ENCODE peak calls at places on chromosomes 1 and 21, in nine cellular contexts. L, U, D, G, F, E, H, T and O are unnamed samples.
A peak's percentile ranks its signal among the peaks of the same experiment; 100 is the strongest.

GRCh38 chr1:236716160-236716559 is 29.9 kb downstream of the ACTN2 start:
- DNase-seq in D (no peak), U (peak; percentile 74), L (no peak), H (no peak), F (no peak), E (no peak), G (no peak), T (no peak), O (no peak)

GRCh38 chr1:14438127-14438769 is 160.2 kb upstream of the KAZN start:
- DNase-seq in F (no peak), E (no peak), D (no peak), G (no peak), H (no peak), U (no peak), L (no peak), T (no peak), O (no peak)

GRCh38 chr21:41817228-41817627 is 50.4 kb upstream of the RIPK4 start:
- DNase-seq in E (peak; percentile 76), L (peak; percentile 59), F (peak; percentile 72), H (peak; percentile 33), D (peak; percentile 70), U (peak; percentile 54), T (peak; percentile 61), G (peak; percentile 44), O (peak; percentile 49)

GRCh38 chr1:214380986-214381695 is 100.2 kb downstream of the SMYD2 start:
- DNase-seq in G (no peak), E (no peak), U (no peak), L (no peak), D (no peak), T (no peak), F (no peak), H (no peak), O (no peak)

GRCh38 chr1:228340686-228341449 is 65.8 kb downstream of the TRIM11 start:
- DNase-seq in G (no peak), F (peak; percentile 75), T (peak; percentile 82), L (no peak), H (no peak), U (no peak), E (peak; percentile 86), D (peak; percentile 67), O (peak; percentile 66)

GRCh38 chr21:19353271-19353670 is 949.7 kb upstream of the TMPRSS15 start:
- DNase-seq in T (no peak), H (no peak), U (no peak), D (no peak), F (no peak), E (no peak), L (no peak), G (no peak), O (no peak)

GRCh38 chr1:219310181-219310728 is 136.6 kb downstream of the LYPLAL1 start:
- DNase-seq in F (no peak), T (no peak), U (peak; percentile 55), H (peak; percentile 44), L (no peak), G (peak; percentile 99), E (no peak), D (no peak), O (no peak)

GRCh38 chr1:8510041-8510823 is 192.3 kb downstream of the SLC45A1 start:
- DNase-seq in F (no peak), T (no peak), D (no peak), L (no peak), H (no peak), E (no peak), G (no peak), U (peak; percentile 29), O (no peak)

GRCh38 chr1:218401896-218402770 is 57.0 kb downstream of the TGFB2 start:
- DNase-seq in U (no peak), T (no peak), L (no peak), E (no peak), D (no peak), G (peak; percentile 85), H (no peak), F (no peak), O (no peak)

GRCh38 chr1:164608651-164609057 is 49.7 kb downstream of the PBX1 start:
- DNase-seq in H (no peak), F (no peak), L (no peak), T (no peak), D (no peak), G (no peak), E (no peak), U (no peak), O (no peak)

GRCh38 chr21:41769106-41769505 is 2.3 kb upstream of the RIPK4 start:
- DNase-seq in T (no peak), F (no peak), D (no peak), H (no peak), G (no peak), E (no peak), U (no peak), L (no peak), O (no peak)

GRCh38 chr1:172373864-172374263 is 46.6 kb upstream of the C1orf105 start:
- DNase-seq in D (no peak), E (no peak), H (no peak), F (no peak), L (no peak), T (no peak), G (no peak), U (no peak), O (no peak)

GRCh38 chr1:213041443-213041842 is 9.6 kb upstream of the RPS6KC1 start:
- DNase-seq in E (no peak), T (no peak), L (no peak), D (no peak), F (no peak), G (no peak), U (no peak), H (no peak), O (peak; percentile 24)

GRCh38 chr1:69172003-69173000 is 395.4 kb upstream of the LRRC7 start:
- DNase-seq in H (no peak), T (no peak), U (no peak), G (no peak), D (no peak), E (no peak), L (no peak), F (no peak), O (no peak)

GRCh38 chr1:171286032-171286705 is 27.8 kb upstream of the FMO4 start:
- DNase-seq in G (no peak), U (no peak), D (no peak), T (no peak), F (no peak), E (no peak), L (no peak), H (no peak), O (peak; percentile 25)

GRCh38 chr21:46049890-46050650 is 47.8 kb upstream of the COL6A2 start:
- DNase-seq in U (no peak), E (no peak), L (no peak), G (no peak), D (no peak), T (peak; percentile 36), H (no peak), F (no peak), O (no peak)

GRCh38 chr1:79777481-79778219 is 771.1 kb upstream of the ADGRL4 start:
- DNase-seq in H (no peak), U (no peak), L (no peak), G (no peak), E (no peak), D (peak; percentile 14), T (no peak), F (no peak), O (peak; percentile 9)

GRCh38 chr1:12643079-12643478 is 806 bp upstream of the AADACL4 start:
- DNase-seq in H (no peak), E (no peak), T (no peak), G (no peak), U (no peak), F (no peak), L (no peak), D (no peak), O (peak; percentile 51)

GRCh38 chr1:160550572-160551034 is 27.5 kb upstream of the SLAMF6 start:
- DNase-seq in F (no peak), T (peak; percentile 81), L (no peak), H (no peak), U (no peak), E (peak; percentile 37), D (peak; percentile 78), G (no peak), O (peak; percentile 39)

GRCh38 chr1:29343908-29344307 is 107.6 kb downstream of the PTPRU start:
- DNase-seq in H (no peak), L (no peak), G (no peak), U (no peak), T (no peak), E (no peak), D (no peak), F (no peak), O (no peak)

GRCh38 chr1:6603851-6604558 is 1.3 kb upstream of the KLHL21 start:
- DNase-seq in E (peak; percentile 72), F (no peak), T (peak; percentile 69), D (peak; percentile 75), L (no peak), U (peak; percentile 91), H (no peak), G (peak; percentile 97), O (no peak)
- TF ChIP-seq CTCF in E (peak; percentile 86), F (no peak), T (no peak), D (no peak), L (no peak), U (no peak), H (no peak), G (no peak), O (no peak)

GRCh38 chr1:246295968-246296367 is 211.1 kb downstream of the SMYD3 start:
- DNase-seq in G (no peak), E (no peak), T (no peak), D (no peak), F (no peak), L (no peak), H (no peak), U (peak; percentile 53), O (peak; percentile 25)
- TF ChIP-seq MAX in G (no peak), E (no peak), T (no peak), D (no peak), F (no peak), L (no peak), H (no peak), U (no peak), O (no peak)

GRCh38 chr1:156767101-156767878 is at the start of gene PRCC:
- DNase-seq in D (peak; percentile 98), U (peak; percentile 100), L (peak; percentile 90), F (peak; percentile 87), G (peak; percentile 99), E (peak; percentile 90), T (peak; percentile 94), H (peak; percentile 99), O (peak; percentile 100)
- TF ChIP-seq CTCF in D (no peak), U (no peak), L (no peak), F (peak; percentile 7), G (no peak), E (no peak), T (peak; percentile 1), H (no peak), O (no peak)

DNA sequence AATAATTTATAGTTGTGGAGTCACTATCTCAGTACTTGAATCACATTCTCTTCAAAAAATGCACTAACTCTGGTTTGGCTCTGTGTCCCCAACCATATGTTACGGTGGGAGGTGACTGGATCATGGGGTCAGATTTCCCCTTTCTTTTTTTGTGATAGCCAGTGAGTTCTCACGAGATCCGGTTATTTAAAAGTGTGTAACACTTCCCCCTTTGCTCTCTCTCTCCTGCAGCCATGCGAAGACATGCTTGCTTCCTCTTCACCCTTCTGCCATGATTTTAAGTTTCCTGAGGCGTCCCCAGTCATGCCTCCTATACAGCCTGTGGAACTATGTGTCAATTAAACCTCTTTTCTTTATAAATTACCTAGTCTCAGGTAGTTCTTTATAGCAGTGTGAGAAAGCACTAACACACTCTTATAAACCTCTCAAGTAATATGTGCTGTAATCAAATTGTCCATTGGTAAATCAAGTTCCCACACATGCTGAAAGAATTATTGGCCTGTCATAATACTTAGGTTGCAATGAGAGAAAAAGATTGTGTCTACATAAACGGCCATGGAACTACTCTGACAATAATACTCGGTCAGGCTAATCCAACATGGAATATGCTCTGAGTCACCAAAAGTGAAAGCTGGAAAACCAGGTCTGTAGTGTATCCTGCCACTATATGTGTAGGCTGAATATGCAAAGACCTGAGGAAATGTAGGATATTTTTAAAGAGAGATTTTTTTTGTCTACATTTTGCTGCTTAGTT is 107.5 kb downstream of the SLC44A5 start:
- DNase-seq in T (no peak), G (no peak), E (no peak), L (no peak), U (peak; percentile 63), H (no peak), F (no peak), D (no peak), O (no peak)
- TF ChIP-seq MAX in T (no peak), G (no peak), E (no peak), L (no peak), U (no peak), H (no peak), F (no peak), D (no peak), O (no peak)